ENCODE peak calls at places on chromosome 17, in five cellular contexts. F, J, C, P and H are unnamed samples.

GRCh38 chr17:77140878-77141767 is at the start of gene SEC14L1:
- DNase-seq in F (peak; percentile 69), J (peak; percentile 69), C (peak; percentile 39), P (peak; percentile 54), H (peak; percentile 75)

GRCh38 chr17:44961921-44962350 is 6.2 kb downstream of the C1QL1 start:
- DNase-seq in F (no peak), J (no peak), C (no peak), P (no peak), H (no peak)

GRCh38 chr17:2964028-2964356 is 99.4 kb downstream of the OR1D5 start:
- DNase-seq in F (no peak), J (no peak), C (no peak), P (no peak), H (no peak)

GRCh38 chr17:67210915-67211314 is 34.1 kb downstream of the HELZ start:
- DNase-seq in F (no peak), J (no peak), C (no peak), P (no peak), H (no peak)

GRCh38 chr17:43766413-43767052 is 7.9 kb upstream of the SOST start:
- DNase-seq in F (peak; percentile 42), J (peak; percentile 66), C (no peak), P (peak; percentile 47), H (peak; percentile 46)

GRCh38 chr17:57021226-57021940 is 43.5 kb downstream of the SCPEP1 start:
- DNase-seq in F (no peak), J (no peak), C (peak; percentile 72), P (no peak), H (no peak)

GRCh38 chr17:68172461-68172954 is 75.3 kb upstream of the AMZ2 start:
- DNase-seq in F (peak; percentile 76), J (peak; percentile 62), C (peak; percentile 75), P (peak; percentile 63), H (peak; percentile 81)

GRCh38 chr17:70655179-70655578 is 485.8 kb downstream of the KCNJ2 start:
- DNase-seq in F (no peak), J (no peak), C (no peak), P (no peak), H (no peak)

GRCh38 chr17:79843475-79843916 is 4.3 kb upstream of the CBX4 start:
- DNase-seq in F (no peak), J (no peak), C (no peak), P (peak; percentile 29), H (no peak)

GRCh38 chr17:48052956-48053757 is 5.0 kb downstream of the NFE2L1 start:
- DNase-seq in F (no peak), J (peak; percentile 93), C (no peak), P (peak; percentile 82), H (no peak)
- H3K4me3 ChIP-seq in F (no peak overlapping the region), J (peak overlapping the region; percentile 89), C (no peak overlapping the region), P (peak overlapping the region; percentile 33), H (peak overlapping the region; percentile 5)

GRCh38 chr17:9032151-9032550 is 10.8 kb downstream of the NTN1 start:
- DNase-seq in F (no peak), J (no peak), C (no peak), P (no peak), H (no peak)

GRCh38 chr17:9032583-9032982 is 11.3 kb downstream of the NTN1 start:
- DNase-seq in F (no peak), J (no peak), C (no peak), P (no peak), H (no peak)

GRCh38 chr17:9026741-9027140 is 5.4 kb downstream of the NTN1 start:
- DNase-seq in F (no peak), J (no peak), C (no peak), P (no peak), H (no peak)

GRCh38 chr17:9028171-9028570 is 6.9 kb downstream of the NTN1 start:
- DNase-seq in F (no peak), J (no peak), C (no peak), P (no peak), H (no peak)

GRCh38 chr17:9028632-9029570 is 7.6 kb downstream of the NTN1 start:
- DNase-seq in F (no peak), J (no peak), C (no peak), P (no peak), H (no peak)
- H3K4me3 ChIP-seq in F (no peak overlapping the region), J (no peak overlapping the region), C (no peak overlapping the region), P (no peak overlapping the region), H (no peak overlapping the region)

DNA sequence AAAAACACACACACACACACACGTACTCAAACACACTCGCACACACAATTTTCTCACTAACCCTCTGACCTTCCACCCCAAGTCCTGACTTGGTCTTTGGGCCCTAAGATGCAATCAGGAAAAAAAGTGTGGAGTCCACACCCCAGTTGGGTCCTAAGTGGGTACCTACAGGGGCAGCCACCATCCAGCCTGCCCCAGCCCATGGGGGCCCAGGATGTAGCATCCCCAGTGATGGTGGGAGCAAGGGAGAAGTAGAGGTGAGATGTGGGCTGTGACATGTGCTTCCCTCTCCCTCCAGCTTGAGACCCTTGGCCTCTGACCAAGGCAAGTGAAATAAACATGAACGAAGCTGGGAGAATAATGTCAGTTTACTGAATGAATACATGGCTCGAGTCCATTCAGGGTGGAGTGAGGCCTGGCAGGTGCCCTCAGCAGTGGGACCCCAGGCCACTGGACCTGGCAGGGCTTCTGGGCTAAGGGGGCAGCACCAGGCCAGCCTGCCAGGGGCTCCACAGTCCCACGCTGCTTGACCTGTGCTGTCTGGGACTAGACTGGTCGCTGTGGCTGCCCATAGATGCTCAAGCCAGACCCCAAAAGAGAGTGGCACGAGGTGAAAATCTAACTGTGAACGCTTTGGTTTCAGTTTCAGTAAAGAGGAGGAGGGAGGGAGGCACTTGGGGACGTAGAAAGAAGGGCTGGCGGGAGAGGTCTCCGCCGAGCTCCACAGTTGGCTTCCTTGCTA is 73.7 kb downstream of the MRC2 start:
- DNase-seq in F (no peak), J (no peak), C (no peak), P (no peak), H (no peak)
- H3K4me3 ChIP-seq in F (no peak overlapping the region), J (no peak overlapping the region), C (no peak overlapping the region), P (no peak overlapping the region), H (no peak overlapping the region)

DNA sequence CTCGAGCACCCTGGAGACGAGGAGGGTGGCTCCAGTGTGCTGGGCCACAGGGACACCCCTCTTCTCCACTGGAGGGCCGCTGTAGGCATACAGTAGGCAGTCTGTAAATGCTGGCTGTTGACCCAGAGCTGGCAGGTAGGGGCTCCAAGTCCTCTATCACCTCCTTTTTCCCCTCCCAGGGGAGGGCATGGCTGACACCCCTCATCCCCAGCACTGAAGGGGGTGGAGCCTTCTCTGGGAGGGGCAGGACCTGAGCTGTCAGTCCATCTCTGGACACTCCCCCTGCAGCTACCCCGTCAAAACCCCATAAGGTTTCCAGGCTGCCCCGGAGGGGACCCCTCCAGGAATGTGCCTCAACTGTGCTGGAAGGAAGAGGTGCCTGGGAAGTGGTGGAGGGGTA is 2.4 kb downstream of the KCNJ12 start:
- DNase-seq in F (no peak), J (no peak), C (no peak), P (no peak), H (no peak)
- H3K4me3 ChIP-seq in F (no peak overlapping the region), J (peak overlapping the region; percentile 59), C (no peak overlapping the region), P (no peak overlapping the region), H (no peak overlapping the region)